ENCODE peak calls at places on chromosome 4, in seven cellular contexts. I, R, A, B, F, C and E are unnamed samples.

GRCh38 chr4:98786866-98787265 is 128.5 kb upstream of the TSPAN5 start:
- DNase-seq in I (no peak), R (no peak), A (peak; percentile 9), B (no peak), F (no peak), C (no peak), E (no peak)

GRCh38 chr4:4386296-4386735 is 586 bp upstream of the NSG1 start:
- DNase-seq in I (no peak), R (no peak), A (no peak), B (no peak), F (no peak), C (no peak), E (no peak)

GRCh38 chr4:107818301-107818910 is 6.3 kb upstream of the SGMS2 start:
- DNase-seq in I (no peak), R (no peak), A (no peak), B (no peak), F (no peak), C (no peak), E (no peak)

GRCh38 chr4:177315767-177316490 is 6.3 kb downstream of the NEIL3 start:
- DNase-seq in I (no peak), R (no peak), A (peak; percentile 40), B (no peak), F (no peak), C (no peak), E (no peak)

GRCh38 chr4:56123547-56123946 is 174.8 kb downstream of the CEP135 start:
- DNase-seq in I (no peak), R (no peak), A (no peak), B (no peak), F (no peak), C (no peak), E (no peak)

GRCh38 chr4:175531405-175532091 is 280.5 kb downstream of the GPM6A start:
- DNase-seq in I (no peak), R (no peak), A (peak; percentile 58), B (no peak), F (no peak), C (no peak), E (peak; percentile 8)

GRCh38 chr4:35897808-35898207 is 346.5 kb downstream of the ARAP2 start:
- DNase-seq in I (no peak), R (no peak), A (no peak), B (no peak), F (no peak), C (no peak), E (no peak)

GRCh38 chr4:84878090-84878489 is 88.4 kb downstream of the WDFY3 start:
- DNase-seq in I (no peak), R (no peak), A (peak; percentile 72), B (no peak), F (no peak), C (no peak), E (peak; percentile 36)

GRCh38 chr4:151035321-151035720 is 20.2 kb upstream of the LRBA start:
- DNase-seq in I (no peak), R (no peak), A (no peak), B (no peak), F (no peak), C (no peak), E (peak; percentile 10)

DNA sequence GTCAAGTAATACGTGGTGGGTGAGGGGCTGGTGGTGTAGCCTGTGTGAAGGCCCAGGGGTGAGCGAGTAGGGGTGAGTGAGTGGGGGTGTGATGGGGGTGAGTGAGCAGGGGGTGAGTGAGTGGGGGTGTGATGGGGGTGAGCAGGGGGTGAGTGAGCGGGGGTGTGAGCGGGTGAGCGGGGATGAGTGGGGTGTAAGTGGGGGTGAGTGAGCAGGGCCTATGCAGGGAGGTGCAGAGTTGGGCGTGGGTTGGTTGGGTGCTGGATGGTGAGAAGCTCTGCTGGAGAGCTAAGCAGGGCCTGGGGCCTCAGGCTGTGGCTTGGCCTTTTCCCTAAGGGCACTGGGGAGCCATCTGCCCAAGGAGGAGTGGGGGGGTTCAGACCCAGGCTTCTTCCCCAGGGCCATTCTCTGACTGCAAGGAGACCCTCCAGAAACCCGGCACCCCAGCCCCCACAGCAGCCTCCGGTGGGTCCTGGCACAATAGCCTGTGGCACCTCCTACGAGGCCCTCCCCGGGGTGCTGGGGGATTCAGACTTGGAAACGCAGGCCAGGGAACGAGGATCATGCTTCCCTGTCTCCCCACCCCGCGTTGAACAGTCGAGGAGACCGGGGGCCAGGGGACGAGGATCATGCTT is 30.4 kb downstream of the SH3TC1 start:
- DNase-seq in I (no peak), R (no peak), A (no peak), B (no peak), F (no peak), C (no peak), E (no peak)
- H3K27ac ChIP-seq in I (no peak overlapping the region), R (no peak overlapping the region), A (no peak overlapping the region), B (no peak overlapping the region), F (no peak overlapping the region), C (no peak overlapping the region), E (peak overlapping the region; percentile 82)

GRCh38 chr4:117893207-117893606 is 141.1 kb upstream of the NDST3 start:
- DNase-seq in I (no peak), R (no peak), A (no peak), B (no peak), F (no peak), C (no peak), E (no peak)

GRCh38 chr4:117889978-117890377 is 144.3 kb upstream of the NDST3 start:
- DNase-seq in I (no peak), R (no peak), A (no peak), B (no peak), F (no peak), C (no peak), E (no peak)
- H3K27ac ChIP-seq in I (no peak overlapping the region), R (no peak overlapping the region), A (no peak overlapping the region), B (no peak overlapping the region), F (no peak overlapping the region), C (no peak overlapping the region), E (no peak overlapping the region)

DNA sequence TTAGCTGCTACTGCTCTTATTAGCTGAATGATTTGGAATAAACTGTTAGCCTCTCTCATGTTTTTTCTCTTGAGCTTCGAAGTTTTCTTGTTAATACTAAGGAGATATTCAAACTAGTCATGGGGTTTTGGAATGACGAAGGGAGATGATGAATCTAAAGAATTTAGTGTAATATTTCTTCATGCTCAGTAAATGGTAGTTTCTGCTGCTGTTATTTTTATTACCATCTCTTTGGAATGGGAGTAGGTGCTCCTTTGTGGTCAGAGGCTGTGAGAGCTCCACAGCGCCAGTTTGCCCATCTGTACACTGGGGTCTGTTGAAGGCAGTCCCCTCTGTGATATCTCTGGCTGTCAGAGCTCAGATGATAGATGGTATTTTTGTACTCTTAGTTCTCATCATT is 33.7 kb downstream of the HTT start:
- DNase-seq in I (no peak), R (no peak), A (no peak), B (no peak), F (no peak), C (no peak), E (no peak)
- H3K27ac ChIP-seq in I (peak overlapping the region; percentile 70), R (no peak overlapping the region), A (peak overlapping the region; percentile 62), B (no peak overlapping the region), F (no peak overlapping the region), C (peak overlapping the region; percentile 58), E (no peak overlapping the region)

DNA sequence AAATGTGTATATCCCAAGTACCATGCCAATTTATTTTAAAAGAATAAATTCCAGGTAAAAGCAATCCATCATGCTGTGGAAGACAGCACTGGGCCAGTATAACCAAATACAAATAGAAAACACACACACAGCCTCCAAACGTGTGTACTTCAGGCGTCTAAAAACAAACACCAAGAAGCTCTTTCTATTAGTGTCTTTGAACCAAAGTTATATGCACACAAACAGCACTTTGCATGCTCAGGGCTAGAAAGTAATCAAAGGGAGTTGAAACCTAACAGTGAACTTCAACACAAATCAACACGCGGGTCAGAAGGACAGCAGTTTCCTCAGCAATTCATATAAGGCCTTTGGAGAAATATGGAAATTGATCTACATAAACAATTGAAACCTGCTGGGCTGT is 15.4 kb downstream of the GASK1B start:
- DNase-seq in I (no peak), R (no peak), A (no peak), B (no peak), F (no peak), C (no peak), E (no peak)
- H3K27ac ChIP-seq in I (peak overlapping the region; percentile 95), R (no peak overlapping the region), A (no peak overlapping the region), B (no peak overlapping the region), F (no peak overlapping the region), C (peak overlapping the region; percentile 34), E (no peak overlapping the region)

GRCh38 chr4:142566243-142566642 is 279.9 kb downstream of the INPP4B start:
- DNase-seq in I (no peak), R (no peak), A (no peak), B (no peak), F (no peak), C (no peak), E (no peak)
- H3K27ac ChIP-seq in I (no peak overlapping the region), R (no peak overlapping the region), A (no peak overlapping the region), B (no peak overlapping the region), F (no peak overlapping the region), C (no peak overlapping the region), E (no peak overlapping the region)

GRCh38 chr4:6574747-6575502 is at the start of gene MAN2B2:
- DNase-seq in I (peak; percentile 86), R (peak; percentile 97), A (peak; percentile 65), B (peak; percentile 48), F (peak; percentile 92), C (peak; percentile 90), E (peak; percentile 86)

GRCh38 chr4:6576932-6577331 is 1.9 kb downstream of the MAN2B2 start:
- DNase-seq in I (no peak), R (no peak), A (no peak), B (no peak), F (no peak), C (no peak), E (no peak)

GRCh38 chr4:6576512-6576911 is 1.5 kb downstream of the MAN2B2 start:
- DNase-seq in I (no peak), R (peak; percentile 87), A (no peak), B (no peak), F (no peak), C (no peak), E (no peak)

GRCh38 chr4:6573986-6574746 is 823 bp upstream of the MAN2B2 start:
- DNase-seq in I (no peak), R (no peak), A (no peak), B (no peak), F (no peak), C (no peak), E (no peak)

GRCh38 chr4:6575503-6576240 is 683 bp downstream of the MAN2B2 start:
- DNase-seq in I (no peak), R (no peak), A (no peak), B (no peak), F (no peak), C (no peak), E (no peak)
- H3K27ac ChIP-seq in I (peak overlapping the region; percentile 55), R (no peak overlapping the region), A (peak overlapping the region; percentile 70), B (no peak overlapping the region), F (no peak overlapping the region), C (peak overlapping the region; percentile 75), E (peak overlapping the region; percentile 52)

DNA sequence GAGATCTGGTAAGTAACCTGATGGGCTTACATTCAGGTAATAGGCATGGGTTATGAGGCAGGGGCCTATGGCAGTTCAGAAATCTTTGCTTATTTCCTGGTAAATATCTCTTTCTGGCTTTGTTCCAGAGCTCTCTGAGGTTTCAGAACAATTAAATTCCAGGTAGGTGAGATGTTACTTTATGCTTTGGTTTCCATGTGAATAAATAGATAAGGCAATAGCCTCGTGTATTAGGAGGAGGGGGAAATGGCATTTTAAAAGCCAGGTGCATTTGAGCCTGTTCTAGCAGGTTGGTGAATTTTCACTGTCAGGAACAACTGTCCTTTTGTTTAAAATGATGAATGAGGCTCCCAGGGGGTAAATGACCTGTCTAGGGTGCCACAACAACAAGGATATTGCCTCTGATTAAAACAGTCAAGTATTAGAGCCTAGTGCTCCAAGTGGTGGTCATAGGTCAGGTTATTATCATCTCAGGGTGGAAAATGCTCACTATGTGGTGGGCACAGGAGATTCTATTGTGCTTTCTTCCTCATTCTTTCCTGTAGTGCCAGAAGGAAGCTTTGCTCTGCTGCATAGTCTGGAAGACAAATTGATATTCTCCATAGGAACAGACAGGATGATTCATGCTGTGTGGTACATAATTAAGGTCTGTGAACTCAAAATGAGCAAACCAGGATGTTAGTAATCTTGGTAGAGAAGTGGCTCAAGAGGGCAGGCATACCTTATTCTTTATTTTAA is 296.2 kb downstream of the INPP4B start:
- DNase-seq in I (no peak), R (no peak), A (peak; percentile 52), B (no peak), F (no peak), C (no peak), E (peak; percentile 65)
- H3K27ac ChIP-seq in I (no peak overlapping the region), R (peak overlapping the region; percentile 73), A (no peak overlapping the region), B (no peak overlapping the region), F (no peak overlapping the region), C (no peak overlapping the region), E (peak overlapping the region; percentile 63)